ENCODE peak calls at places on chromosomes 12 and 14, in six cellular contexts. M, S, X, P, T and I are unnamed samples.

GRCh38 chr12:6444031-6444430 is 724 bp upstream of the CD27 start:
- DNase-seq in M (no peak), S (no peak), X (no peak), P (peak; percentile 43), T (no peak), I (no peak)

GRCh38 chr14:60565211-60565610 is 56.3 kb downstream of the SIX6 start:
- DNase-seq in M (no peak), S (no peak), X (no peak), P (no peak), T (no peak), I (no peak)

GRCh38 chr12:16307843-16308475 is 30.5 kb upstream of the SLC15A5 start:
- DNase-seq in M (no peak), S (no peak), X (no peak), P (no peak), T (no peak), I (no peak)

GRCh38 chr14:71586131-71586893 is 345.9 kb upstream of the RGS6 start:
- DNase-seq in M (peak; percentile 66), S (no peak), X (no peak), P (no peak), T (no peak), I (no peak)

GRCh38 chr12:70110085-70110484 is 133.1 kb upstream of the CNOT2 start:
- DNase-seq in M (no peak), S (no peak), X (no peak), P (no peak), T (no peak), I (no peak)

GRCh38 chr14:52922059-52922458 is 28.8 kb downstream of the FERMT2 start:
- DNase-seq in M (no peak), S (no peak), X (no peak), P (no peak), T (no peak), I (no peak)

GRCh38 chr12:123398177-123398916 is 14.4 kb downstream of the KMT5A start:
- DNase-seq in M (peak; percentile 72), S (no peak), X (no peak), P (no peak), T (no peak), I (no peak)

GRCh38 chr12:117208811-117209455 is 18.7 kb upstream of the FBXO21 start:
- DNase-seq in M (no peak), S (no peak), X (no peak), P (no peak), T (no peak), I (no peak)

GRCh38 chr12:53652366-53652765 is 23.5 kb downstream of the ATP5MC2 start:
- DNase-seq in M (no peak), S (no peak), X (no peak), P (no peak), T (no peak), I (no peak)

GRCh38 chr14:100237735-100238418 is 1.1 kb upstream of the YY1 start:
- DNase-seq in M (no peak), S (peak; percentile 38), X (peak; percentile 22), P (peak; percentile 66), T (peak; percentile 38), I (peak; percentile 23)

GRCh38 chr12:38544357-38545066 is 227.9 kb downstream of the ALG10B start:
- DNase-seq in M (no peak), S (no peak), X (no peak), P (no peak), T (no peak), I (no peak)

GRCh38 chr12:51871126-51871525 is 16.8 kb upstream of the ANKRD33 start:
- DNase-seq in M (no peak), S (no peak), X (no peak), P (no peak), T (no peak), I (no peak)

GRCh38 chr12:78928200-78929074 is 63.9 kb downstream of the SYT1 start:
- DNase-seq in M (no peak), S (peak; percentile 14), X (no peak), P (no peak), T (no peak), I (no peak)

GRCh38 chr12:122203968-122204828 is 689 bp downstream of the B3GNT4 start:
- DNase-seq in M (no peak), S (no peak), X (no peak), P (no peak), T (no peak), I (no peak)

GRCh38 chr12:6277982-6278438 is 32.5 kb upstream of the PLEKHG6 start:
- DNase-seq in M (no peak), S (no peak), X (no peak), P (peak; percentile 70), T (peak; percentile 40), I (no peak)

GRCh38 chr12:14814082-14814481 is at the start of gene SMCO3:
- DNase-seq in M (no peak), S (no peak), X (no peak), P (no peak), T (no peak), I (no peak)

GRCh38 chr14:76866469-76866868 is 40.3 kb downstream of the LRRC74A start:
- DNase-seq in M (no peak), S (no peak), X (no peak), P (no peak), T (no peak), I (no peak)

GRCh38 chr12:103858335-103858734 is 17.3 kb upstream of the NT5DC3 start:
- DNase-seq in M (no peak), S (no peak), X (no peak), P (no peak), T (no peak), I (no peak)

GRCh38 chr12:1744932-1745331 is 54.1 kb downstream of the ADIPOR2 start:
- DNase-seq in M (no peak), S (no peak), X (no peak), P (no peak), T (no peak), I (no peak)

GRCh38 chr12:111673503-111673902 is 12.3 kb downstream of the BRAP start:
- DNase-seq in M (no peak), S (no peak), X (no peak), P (no peak), T (no peak), I (no peak)

GRCh38 chr12:77256924-77257323 is 191.6 kb upstream of the E2F7 start:
- DNase-seq in M (no peak), S (no peak), X (no peak), P (no peak), T (no peak), I (no peak)

GRCh38 chr14:104223101-104223809 is 84.9 kb downstream of the KIF26A start:
- DNase-seq in M (no peak), S (no peak), X (no peak), P (no peak), T (no peak), I (no peak)

GRCh38 chr12:123478069-123478468 is 20.1 kb downstream of the SNRNP35 start:
- DNase-seq in M (no peak), S (no peak), X (no peak), P (no peak), T (no peak), I (no peak)

GRCh38 chr12:51590347-51591019 is 550 bp upstream of the SCN8A start:
- DNase-seq in M (peak; percentile 39), S (peak; percentile 70), X (peak; percentile 53), P (peak; percentile 77), T (peak; percentile 68), I (peak; percentile 64)